ENCODE peak calls at places on chromosomes 12 and 14, in six cellular contexts. One of them, this sample, is unnamed.

GRCh38 chr14:54589843-54590242 is 22.9 kb downstream of the SAMD4A start:
- DNase-seq in fibroblast of lung: peak
- DNase-seq in NB4: no peak
- DNase-seq in body of pancreas: no peak
- DNase-seq in adrenal gland: no peak
- DNase-seq in neuronal stem cell: no peak
- DNase-seq in this sample: no peak

GRCh38 chr12:47990351-47991105 is 13.7 kb downstream of the COL2A1 start:
- DNase-seq in neuronal stem cell: no peak
- DNase-seq in NB4: peak
- DNase-seq in fibroblast of lung: peak
- DNase-seq in body of pancreas: no peak
- DNase-seq in adrenal gland: no peak
- DNase-seq in this sample: peak

GRCh38 chr14:105167303-105168092 is 1.1 kb downstream of the JAG2 start:
- DNase-seq in NB4: no peak
- DNase-seq in neuronal stem cell: no peak
- DNase-seq in body of pancreas: no peak
- DNase-seq in fibroblast of lung: no peak
- DNase-seq in adrenal gland: no peak
- DNase-seq in this sample: no peak

GRCh38 chr12:114688256-114688845 is 4.4 kb upstream of the TBX3 start:
- DNase-seq in fibroblast of lung: no peak
- DNase-seq in neuronal stem cell: no peak
- DNase-seq in NB4: no peak
- DNase-seq in adrenal gland: no peak
- DNase-seq in body of pancreas: no peak
- DNase-seq in this sample: no peak

GRCh38 chr12:122795807-122796206 is 21.4 kb downstream of the CCDC62 start:
- DNase-seq in adrenal gland: no peak
- DNase-seq in NB4: no peak
- DNase-seq in neuronal stem cell: no peak
- DNase-seq in fibroblast of lung: no peak
- DNase-seq in body of pancreas: no peak
- DNase-seq in this sample: no peak

GRCh38 chr12:15592934-15593333 is 196.3 kb downstream of the EPS8 start:
- DNase-seq in NB4: no peak
- DNase-seq in neuronal stem cell: no peak
- DNase-seq in adrenal gland: no peak
- DNase-seq in body of pancreas: no peak
- DNase-seq in fibroblast of lung: peak
- DNase-seq in this sample: no peak

GRCh38 chr14:37592288-37593274 is 2.5 kb downstream of the FOXA1 start:
- DNase-seq in body of pancreas: no peak
- DNase-seq in neuronal stem cell: peak
- DNase-seq in fibroblast of lung: no peak
- DNase-seq in adrenal gland: no peak
- DNase-seq in NB4: no peak
- DNase-seq in this sample: no peak

GRCh38 chr12:79547735-79548347 is 142.9 kb downstream of the PAWR start:
- DNase-seq in fibroblast of lung: peak
- DNase-seq in body of pancreas: peak
- DNase-seq in adrenal gland: peak
- DNase-seq in neuronal stem cell: peak
- DNase-seq in NB4: peak
- DNase-seq in this sample: peak

GRCh38 chr12:133203344-133204263 is 22.3 kb downstream of the ZNF268 start:
- DNase-seq in neuronal stem cell: no peak
- DNase-seq in body of pancreas: no peak
- DNase-seq in fibroblast of lung: peak
- DNase-seq in NB4: peak
- DNase-seq in adrenal gland: no peak
- DNase-seq in this sample: no peak

GRCh38 chr12:43482311-43483085 is 69.5 kb downstream of the ADAMTS20 start:
- DNase-seq in fibroblast of lung: no peak
- DNase-seq in body of pancreas: no peak
- DNase-seq in neuronal stem cell: no peak
- DNase-seq in adrenal gland: no peak
- DNase-seq in NB4: peak
- DNase-seq in this sample: no peak

GRCh38 chr14:42174357-42174756 is 567.7 kb downstream of the LRFN5 start:
- DNase-seq in neuronal stem cell: no peak
- DNase-seq in body of pancreas: no peak
- DNase-seq in adrenal gland: no peak
- DNase-seq in fibroblast of lung: no peak
- DNase-seq in NB4: no peak
- DNase-seq in this sample: no peak

GRCh38 chr14:61438860-61439765 is 117.7 kb downstream of the PRKCH start:
- DNase-seq in NB4: peak
- DNase-seq in fibroblast of lung: peak
- DNase-seq in body of pancreas: peak
- DNase-seq in neuronal stem cell: peak
- DNase-seq in adrenal gland: no peak
- DNase-seq in this sample: no peak

GRCh38 chr14:93543766-93544165 is 113.0 kb downstream of the UNC79 start:
- DNase-seq in body of pancreas: no peak
- DNase-seq in neuronal stem cell: no peak
- DNase-seq in adrenal gland: no peak
- DNase-seq in fibroblast of lung: peak
- DNase-seq in NB4: peak
- DNase-seq in this sample: peak

GRCh38 chr12:111582133-111582747 is 16.9 kb downstream of the ATXN2 start:
- DNase-seq in NB4: no peak
- DNase-seq in body of pancreas: no peak
- DNase-seq in adrenal gland: no peak
- DNase-seq in fibroblast of lung: no peak
- DNase-seq in neuronal stem cell: no peak
- DNase-seq in this sample: no peak

GRCh38 chr14:49550284-49551184 is 35.6 kb downstream of the RPS29 start:
- DNase-seq in neuronal stem cell: no peak
- DNase-seq in NB4: peak
- DNase-seq in body of pancreas: no peak
- DNase-seq in adrenal gland: no peak
- DNase-seq in fibroblast of lung: peak
- DNase-seq in this sample: peak

GRCh38 chr12:52217223-52217622 is 15.8 kb upstream of the KRT7 start:
- DNase-seq in adrenal gland: peak
- DNase-seq in NB4: no peak
- DNase-seq in body of pancreas: peak
- DNase-seq in fibroblast of lung: no peak
- DNase-seq in neuronal stem cell: no peak
- DNase-seq in this sample: no peak

GRCh38 chr14:69755784-69756183 is 11.2 kb upstream of the SRSF5 start:
- DNase-seq in body of pancreas: no peak
- DNase-seq in fibroblast of lung: no peak
- DNase-seq in adrenal gland: no peak
- DNase-seq in NB4: no peak
- DNase-seq in neuronal stem cell: no peak
- DNase-seq in this sample: no peak

GRCh38 chr14:91063119-91063518 is 2.7 kb upstream of the RPS6KA5 start:
- DNase-seq in body of pancreas: no peak
- DNase-seq in fibroblast of lung: no peak
- DNase-seq in adrenal gland: no peak
- DNase-seq in neuronal stem cell: no peak
- DNase-seq in NB4: peak
- DNase-seq in this sample: peak

GRCh38 chr14:77183896-77184295 is 2.3 kb downstream of the TMEM63C start:
- DNase-seq in neuronal stem cell: no peak
- DNase-seq in body of pancreas: no peak
- DNase-seq in NB4: no peak
- DNase-seq in adrenal gland: no peak
- DNase-seq in fibroblast of lung: no peak
- DNase-seq in this sample: no peak

GRCh38 chr12:132211326-132211725 is 67.1 kb downstream of the NOC4L start:
- DNase-seq in fibroblast of lung: no peak
- DNase-seq in neuronal stem cell: no peak
- DNase-seq in NB4: no peak
- DNase-seq in body of pancreas: no peak
- DNase-seq in adrenal gland: no peak
- DNase-seq in this sample: no peak

GRCh38 chr14:70536830-70537229 is 2.0 kb upstream of the ADAM20 start:
- DNase-seq in body of pancreas: no peak
- DNase-seq in neuronal stem cell: no peak
- DNase-seq in fibroblast of lung: no peak
- DNase-seq in adrenal gland: no peak
- DNase-seq in NB4: no peak
- DNase-seq in this sample: no peak

GRCh38 chr12:40697566-40698257 is 5.5 kb downstream of the CNTN1 start:
- DNase-seq in fibroblast of lung: no peak
- DNase-seq in NB4: no peak
- DNase-seq in adrenal gland: no peak
- DNase-seq in neuronal stem cell: no peak
- DNase-seq in body of pancreas: no peak
- DNase-seq in this sample: no peak

GRCh38 chr12:56723889-56724659 is 1.0 kb downstream of the NACA start:
- DNase-seq in body of pancreas: peak
- DNase-seq in fibroblast of lung: peak
- DNase-seq in NB4: peak
- DNase-seq in neuronal stem cell: no peak
- DNase-seq in adrenal gland: peak
- DNase-seq in this sample: no peak

GRCh38 chr14:64704145-64704742 is at the start of gene PLEKHG3:
- DNase-seq in NB4: peak
- DNase-seq in adrenal gland: peak
- DNase-seq in neuronal stem cell: peak
- DNase-seq in fibroblast of lung: peak
- DNase-seq in body of pancreas: peak
- DNase-seq in this sample: no peak

GRCh38 chr14:32417956-32418552 is 89.0 kb downstream of the AKAP6 start:
- DNase-seq in neuronal stem cell: no peak
- DNase-seq in body of pancreas: peak
- DNase-seq in fibroblast of lung: peak
- DNase-seq in NB4: no peak
- DNase-seq in adrenal gland: peak
- DNase-seq in this sample: no peak

GRCh38 chr14:65412881-65413738 is 580 bp downstream of the FUT8 start:
- DNase-seq in body of pancreas: no peak
- DNase-seq in NB4: peak
- DNase-seq in fibroblast of lung: peak
- DNase-seq in neuronal stem cell: peak
- DNase-seq in adrenal gland: peak
- DNase-seq in this sample: peak

GRCh38 chr12:48001426-48002178 is 2.7 kb downstream of the COL2A1 start:
- DNase-seq in adrenal gland: peak
- DNase-seq in fibroblast of lung: peak
- DNase-seq in body of pancreas: peak
- DNase-seq in neuronal stem cell: peak
- DNase-seq in NB4: peak
- DNase-seq in this sample: no peak

GRCh38 chr14:92489394-92490238 is 24.0 kb upstream of the RIN3 start:
- DNase-seq in NB4: no peak
- DNase-seq in adrenal gland: no peak
- DNase-seq in neuronal stem cell: no peak
- DNase-seq in fibroblast of lung: no peak
- DNase-seq in body of pancreas: no peak
- DNase-seq in this sample: no peak

DNA sequence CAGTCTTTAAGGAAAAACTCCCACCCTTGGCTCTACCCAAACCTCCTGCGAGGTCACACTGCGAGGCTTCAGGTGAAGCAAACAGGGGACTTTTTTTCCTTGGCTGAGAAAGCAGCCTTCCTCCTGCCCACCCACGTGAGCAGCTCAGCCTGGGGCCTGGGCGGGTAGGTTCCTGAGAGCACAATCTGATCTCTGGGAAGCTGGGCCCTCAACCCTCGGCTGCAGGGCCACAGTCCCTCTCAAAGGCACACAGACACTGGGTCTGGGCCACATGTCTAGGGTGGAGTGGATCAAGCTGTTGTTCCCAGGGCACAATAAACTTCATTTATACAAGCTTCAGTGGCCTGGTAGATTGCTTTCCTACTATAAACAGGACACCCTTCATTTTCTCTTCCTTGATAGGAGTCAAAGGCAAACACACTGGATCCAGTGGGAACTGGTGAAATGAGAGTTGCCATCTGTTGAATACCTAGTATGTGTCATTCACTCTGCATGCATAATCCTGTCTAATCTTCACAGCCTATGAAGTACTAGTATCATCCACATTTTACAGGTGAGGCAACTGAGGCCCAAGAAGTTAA is 41.3 kb upstream of the PNMA1 start:
- DNase-seq in neuronal stem cell: no peak
- DNase-seq in NB4: no peak
- DNase-seq in body of pancreas: no peak
- DNase-seq in fibroblast of lung: no peak
- DNase-seq in adrenal gland: no peak
- DNase-seq in this sample: peak
- H3K4me3 ChIP-seq in neuronal stem cell: no peak
- H3K4me3 ChIP-seq in NB4: peak
- H3K4me3 ChIP-seq in body of pancreas: no peak
- H3K4me3 ChIP-seq in fibroblast of lung: no peak
- H3K4me3 ChIP-seq in adrenal gland: no peak
- H3K4me3 ChIP-seq in this sample: peak

DNA sequence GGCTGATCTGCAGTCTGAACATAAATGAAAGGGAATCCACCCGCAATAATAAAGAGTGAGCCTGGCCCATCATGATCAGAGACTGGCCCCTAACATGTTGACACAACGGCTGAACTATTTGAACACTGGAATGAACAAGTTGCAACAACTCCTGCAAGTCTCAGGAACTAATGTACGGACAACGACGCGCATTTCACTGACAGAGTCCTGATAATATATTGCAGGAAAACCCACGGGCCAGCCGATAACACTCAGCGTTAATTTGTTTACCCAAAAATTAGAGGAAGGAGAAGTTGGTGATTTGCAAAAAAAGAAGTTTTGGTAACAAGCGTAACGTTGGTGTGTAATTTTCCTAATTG is 195.7 kb upstream of the BTG1 start:
- DNase-seq in neuronal stem cell: no peak
- DNase-seq in fibroblast of lung: no peak
- DNase-seq in body of pancreas: no peak
- DNase-seq in NB4: no peak
- DNase-seq in adrenal gland: no peak
- DNase-seq in this sample: no peak
- H3K4me3 ChIP-seq in neuronal stem cell: no peak
- H3K4me3 ChIP-seq in fibroblast of lung: no peak
- H3K4me3 ChIP-seq in body of pancreas: no peak
- H3K4me3 ChIP-seq in NB4: no peak
- H3K4me3 ChIP-seq in adrenal gland: no peak
- H3K4me3 ChIP-seq in this sample: no peak

GRCh38 chr12:68175566-68176033 is 16.1 kb upstream of the IFNG start:
- DNase-seq in NB4: no peak
- DNase-seq in body of pancreas: no peak
- DNase-seq in adrenal gland: no peak
- DNase-seq in neuronal stem cell: no peak
- DNase-seq in fibroblast of lung: no peak
- DNase-seq in this sample: no peak
- H3K4me3 ChIP-seq in NB4: no peak
- H3K4me3 ChIP-seq in body of pancreas: no peak
- H3K4me3 ChIP-seq in adrenal gland: no peak
- H3K4me3 ChIP-seq in neuronal stem cell: no peak
- H3K4me3 ChIP-seq in fibroblast of lung: no peak
- H3K4me3 ChIP-seq in this sample: no peak

GRCh38 chr12:53739285-53740129 is 12.3 kb upstream of the CALCOCO1 start:
- DNase-seq in body of pancreas: no peak
- DNase-seq in NB4: no peak
- DNase-seq in neuronal stem cell: no peak
- DNase-seq in adrenal gland: no peak
- DNase-seq in fibroblast of lung: peak
- DNase-seq in this sample: no peak
- H3K4me3 ChIP-seq in body of pancreas: no peak
- H3K4me3 ChIP-seq in NB4: no peak
- H3K4me3 ChIP-seq in neuronal stem cell: no peak
- H3K4me3 ChIP-seq in adrenal gland: no peak
- H3K4me3 ChIP-seq in fibroblast of lung: peak
- H3K4me3 ChIP-seq in this sample: no peak

GRCh38 chr14:102215522-102216250 is 76.0 kb downstream of the WDR20 start:
- DNase-seq in NB4: no peak
- DNase-seq in neuronal stem cell: no peak
- DNase-seq in adrenal gland: no peak
- DNase-seq in body of pancreas: no peak
- DNase-seq in fibroblast of lung: no peak
- DNase-seq in this sample: no peak
- H3K4me3 ChIP-seq in NB4: no peak
- H3K4me3 ChIP-seq in neuronal stem cell: no peak
- H3K4me3 ChIP-seq in adrenal gland: no peak
- H3K4me3 ChIP-seq in body of pancreas: no peak
- H3K4me3 ChIP-seq in fibroblast of lung: no peak
- H3K4me3 ChIP-seq in this sample: no peak

This sample was measured in Karpas-422.